ENCODE peak calls at places on chromosomes 3 and 15, in five cellular contexts. One of them, this sample, is unnamed.

GRCh38 chr3:167350245-167350862 is 29.7 kb downstream of the ZBBX start:
- DNase-seq in SK-N-SH: no peak
- DNase-seq in tibial artery: no peak
- DNase-seq in omental fat pad: no peak
- DNase-seq in NCI-H1048: no peak
- DNase-seq in this sample: peak

GRCh38 chr3:61996351-61996750 is 377.0 kb downstream of the FEZF2 start:
- DNase-seq in omental fat pad: no peak
- DNase-seq in NCI-H1048: no peak
- DNase-seq in tibial artery: no peak
- DNase-seq in SK-N-SH: no peak
- DNase-seq in this sample: no peak

GRCh38 chr15:75153565-75154248 is 48.0 kb upstream of the C15orf39 start:
- DNase-seq in SK-N-SH: no peak
- DNase-seq in omental fat pad: no peak
- DNase-seq in NCI-H1048: no peak
- DNase-seq in tibial artery: no peak
- DNase-seq in this sample: no peak

GRCh38 chr15:32682569-32682968 is 35.2 kb upstream of the GREM1 start:
- DNase-seq in tibial artery: no peak
- DNase-seq in omental fat pad: no peak
- DNase-seq in SK-N-SH: no peak
- DNase-seq in NCI-H1048: no peak
- DNase-seq in this sample: no peak

GRCh38 chr3:116663161-116663885 is 46.3 kb upstream of the TUSC7 start:
- DNase-seq in SK-N-SH: peak
- DNase-seq in NCI-H1048: no peak
- DNase-seq in tibial artery: no peak
- DNase-seq in omental fat pad: no peak
- DNase-seq in this sample: peak

GRCh38 chr3:194275231-194275671 is 75.9 kb downstream of the CPN2 start:
- DNase-seq in tibial artery: peak
- DNase-seq in omental fat pad: peak
- DNase-seq in SK-N-SH: no peak
- DNase-seq in NCI-H1048: no peak
- DNase-seq in this sample: no peak

GRCh38 chr3:120435621-120436020 is 15.2 kb downstream of the FSTL1 start:
- DNase-seq in tibial artery: no peak
- DNase-seq in SK-N-SH: no peak
- DNase-seq in NCI-H1048: peak
- DNase-seq in omental fat pad: no peak
- DNase-seq in this sample: no peak

GRCh38 chr3:153595186-153595815 is 433.3 kb downstream of the RAP2B start:
- DNase-seq in SK-N-SH: peak
- DNase-seq in omental fat pad: no peak
- DNase-seq in NCI-H1048: no peak
- DNase-seq in tibial artery: no peak
- DNase-seq in this sample: peak

GRCh38 chr3:190319660-190320059 is 2.6 kb downstream of the CLDN1 start:
- DNase-seq in omental fat pad: no peak
- DNase-seq in SK-N-SH: no peak
- DNase-seq in tibial artery: no peak
- DNase-seq in NCI-H1048: no peak
- DNase-seq in this sample: no peak

GRCh38 chr3:50660386-50660785 is 14.3 kb upstream of the DOCK3 start:
- DNase-seq in NCI-H1048: no peak
- DNase-seq in SK-N-SH: no peak
- DNase-seq in tibial artery: peak
- DNase-seq in omental fat pad: no peak
- DNase-seq in this sample: no peak

GRCh38 chr3:98977520-98977919 is 76.0 kb upstream of the DCBLD2 start:
- DNase-seq in NCI-H1048: no peak
- DNase-seq in SK-N-SH: no peak
- DNase-seq in omental fat pad: no peak
- DNase-seq in tibial artery: no peak
- DNase-seq in this sample: no peak

GRCh38 chr3:174342206-174342605 is 516.9 kb upstream of the NAALADL2 start:
- DNase-seq in NCI-H1048: no peak
- DNase-seq in omental fat pad: no peak
- DNase-seq in tibial artery: no peak
- DNase-seq in SK-N-SH: no peak
- DNase-seq in this sample: no peak

GRCh38 chr3:4504340-4505261 is 11.5 kb downstream of the ITPR1 start:
- DNase-seq in NCI-H1048: no peak
- DNase-seq in SK-N-SH: peak
- DNase-seq in omental fat pad: no peak
- DNase-seq in tibial artery: no peak
- DNase-seq in this sample: no peak

This sample was measured in D341Med.